ENCODE peak calls at places on chromosomes 11 and 22, in ten cellular contexts. One of them, this sample, is unnamed.

GRCh38 chr11:130431337-130431773 is 2.9 kb upstream of the ADAMTS8 start:
- DNase-seq in OCI-LY7: peak
- DNase-seq in fibroblast of lung: peak
- DNase-seq in A549: peak
- DNase-seq in HepG2: peak
- DNase-seq in trophoblast cell: peak
- DNase-seq in GM23338: peak
- DNase-seq in HCT116: peak
- DNase-seq in PC-9: peak
- DNase-seq in IMR-90: peak
- DNase-seq in this sample: no peak

GRCh38 chr22:24181996-24182560 is 791 bp downstream of the SUSD2 start:
- DNase-seq in OCI-LY7: no peak
- DNase-seq in fibroblast of lung: no peak
- DNase-seq in A549: no peak
- DNase-seq in HepG2: no peak
- DNase-seq in trophoblast cell: no peak
- DNase-seq in GM23338: no peak
- DNase-seq in HCT116: no peak
- DNase-seq in PC-9: no peak
- DNase-seq in IMR-90: no peak
- DNase-seq in this sample: no peak

GRCh38 chr11:31303644-31304043 is 65.9 kb downstream of the DCDC1 start:
- DNase-seq in OCI-LY7: no peak
- DNase-seq in fibroblast of lung: no peak
- DNase-seq in A549: no peak
- DNase-seq in HepG2: no peak
- DNase-seq in trophoblast cell: no peak
- DNase-seq in GM23338: no peak
- DNase-seq in HCT116: no peak
- DNase-seq in PC-9: no peak
- DNase-seq in IMR-90: no peak
- DNase-seq in this sample: no peak

GRCh38 chr11:59556883-59557205 is 45.5 kb downstream of the OR4D9 start:
- DNase-seq in OCI-LY7: no peak
- DNase-seq in fibroblast of lung: no peak
- DNase-seq in A549: no peak
- DNase-seq in HepG2: peak
- DNase-seq in trophoblast cell: no peak
- DNase-seq in GM23338: peak
- DNase-seq in HCT116: no peak
- DNase-seq in PC-9: peak
- DNase-seq in IMR-90: no peak
- DNase-seq in this sample: no peak

GRCh38 chr11:42857344-42857743 is 454.5 kb upstream of the API5 start:
- DNase-seq in OCI-LY7: no peak
- DNase-seq in fibroblast of lung: no peak
- DNase-seq in A549: no peak
- DNase-seq in HepG2: no peak
- DNase-seq in trophoblast cell: no peak
- DNase-seq in GM23338: no peak
- DNase-seq in HCT116: no peak
- DNase-seq in PC-9: no peak
- DNase-seq in IMR-90: no peak
- DNase-seq in this sample: no peak

GRCh38 chr22:48068323-48068722 is 1305.9 kb downstream of the TBC1D22A start:
- DNase-seq in OCI-LY7: no peak
- DNase-seq in fibroblast of lung: no peak
- DNase-seq in A549: no peak
- DNase-seq in HepG2: no peak
- DNase-seq in trophoblast cell: no peak
- DNase-seq in GM23338: no peak
- DNase-seq in HCT116: no peak
- DNase-seq in PC-9: no peak
- DNase-seq in IMR-90: no peak
- DNase-seq in this sample: no peak

GRCh38 chr22:20648306-20648903 is 125.5 kb upstream of the SERPIND1 start:
- DNase-seq in OCI-LY7: no peak
- DNase-seq in fibroblast of lung: no peak
- DNase-seq in A549: no peak
- DNase-seq in HepG2: no peak
- DNase-seq in trophoblast cell: no peak
- DNase-seq in GM23338: no peak
- DNase-seq in HCT116: no peak
- DNase-seq in PC-9: no peak
- DNase-seq in IMR-90: no peak
- DNase-seq in this sample: no peak

GRCh38 chr11:72102162-72102561 is 935 bp downstream of the LAMTOR1 start:
- DNase-seq in OCI-LY7: no peak
- DNase-seq in fibroblast of lung: no peak
- DNase-seq in A549: no peak
- DNase-seq in HepG2: no peak
- DNase-seq in trophoblast cell: no peak
- DNase-seq in GM23338: no peak
- DNase-seq in HCT116: no peak
- DNase-seq in PC-9: no peak
- DNase-seq in IMR-90: no peak
- DNase-seq in this sample: no peak

GRCh38 chr11:72293910-72294533 is 50.0 kb upstream of the PHOX2A start:
- DNase-seq in OCI-LY7: no peak
- DNase-seq in fibroblast of lung: no peak
- DNase-seq in A549: no peak
- DNase-seq in HepG2: no peak
- DNase-seq in trophoblast cell: no peak
- DNase-seq in GM23338: no peak
- DNase-seq in HCT116: no peak
- DNase-seq in PC-9: no peak
- DNase-seq in IMR-90: no peak
- DNase-seq in this sample: no peak

GRCh38 chr11:8624698-8625097 is 30.7 kb upstream of the STK33 start:
- DNase-seq in OCI-LY7: no peak
- DNase-seq in fibroblast of lung: no peak
- DNase-seq in A549: no peak
- DNase-seq in HepG2: no peak
- DNase-seq in trophoblast cell: no peak
- DNase-seq in GM23338: no peak
- DNase-seq in HCT116: no peak
- DNase-seq in PC-9: no peak
- DNase-seq in IMR-90: no peak
- DNase-seq in this sample: no peak

GRCh38 chr11:27723685-27724084 is 23.4 kb upstream of the BDNF start:
- DNase-seq in OCI-LY7: no peak
- DNase-seq in fibroblast of lung: no peak
- DNase-seq in A549: no peak
- DNase-seq in HepG2: no peak
- DNase-seq in trophoblast cell: no peak
- DNase-seq in GM23338: no peak
- DNase-seq in HCT116: no peak
- DNase-seq in PC-9: no peak
- DNase-seq in IMR-90: peak
- DNase-seq in this sample: no peak

GRCh38 chr11:77069336-77069968 is 2.7 kb downstream of the CAPN5 start:
- DNase-seq in OCI-LY7: no peak
- DNase-seq in fibroblast of lung: no peak
- DNase-seq in A549: no peak
- DNase-seq in HepG2: no peak
- DNase-seq in trophoblast cell: no peak
- DNase-seq in GM23338: no peak
- DNase-seq in HCT116: no peak
- DNase-seq in PC-9: no peak
- DNase-seq in IMR-90: no peak
- DNase-seq in this sample: no peak

GRCh38 chr11:2818021-2818420 is 67.6 kb downstream of the CDKN1C start:
- DNase-seq in OCI-LY7: no peak
- DNase-seq in fibroblast of lung: no peak
- DNase-seq in A549: no peak
- DNase-seq in HepG2: no peak
- DNase-seq in trophoblast cell: no peak
- DNase-seq in GM23338: no peak
- DNase-seq in HCT116: no peak
- DNase-seq in PC-9: no peak
- DNase-seq in IMR-90: no peak
- DNase-seq in this sample: no peak

GRCh38 chr11:45267660-45268340 is 18.3 kb downstream of the SYT13 start:
- DNase-seq in OCI-LY7: no peak
- DNase-seq in fibroblast of lung: no peak
- DNase-seq in A549: no peak
- DNase-seq in HepG2: peak
- DNase-seq in trophoblast cell: no peak
- DNase-seq in GM23338: no peak
- DNase-seq in HCT116: no peak
- DNase-seq in PC-9: no peak
- DNase-seq in IMR-90: no peak
- DNase-seq in this sample: no peak

GRCh38 chr11:123523539-123523938 is 93.5 kb downstream of the GRAMD1B start:
- DNase-seq in OCI-LY7: no peak
- DNase-seq in fibroblast of lung: no peak
- DNase-seq in A549: no peak
- DNase-seq in HepG2: no peak
- DNase-seq in trophoblast cell: no peak
- DNase-seq in GM23338: no peak
- DNase-seq in HCT116: no peak
- DNase-seq in PC-9: no peak
- DNase-seq in IMR-90: no peak
- DNase-seq in this sample: no peak

GRCh38 chr11:94401773-94402265 is 600 bp upstream of the GPR83 start:
- DNase-seq in OCI-LY7: no peak
- DNase-seq in fibroblast of lung: no peak
- DNase-seq in A549: no peak
- DNase-seq in HepG2: no peak
- DNase-seq in trophoblast cell: no peak
- DNase-seq in GM23338: peak
- DNase-seq in HCT116: no peak
- DNase-seq in PC-9: no peak
- DNase-seq in IMR-90: no peak
- DNase-seq in this sample: no peak
- H3K4me2 ChIP-seq in OCI-LY7: no peak
- H3K4me2 ChIP-seq in fibroblast of lung: peak
- H3K4me2 ChIP-seq in A549: peak
- H3K4me2 ChIP-seq in HepG2: peak
- H3K4me2 ChIP-seq in trophoblast cell: peak
- H3K4me2 ChIP-seq in GM23338: peak
- H3K4me2 ChIP-seq in HCT116: no peak
- H3K4me2 ChIP-seq in PC-9: no peak
- H3K4me2 ChIP-seq in IMR-90: peak
- H3K4me2 ChIP-seq in this sample: peak

DNA sequence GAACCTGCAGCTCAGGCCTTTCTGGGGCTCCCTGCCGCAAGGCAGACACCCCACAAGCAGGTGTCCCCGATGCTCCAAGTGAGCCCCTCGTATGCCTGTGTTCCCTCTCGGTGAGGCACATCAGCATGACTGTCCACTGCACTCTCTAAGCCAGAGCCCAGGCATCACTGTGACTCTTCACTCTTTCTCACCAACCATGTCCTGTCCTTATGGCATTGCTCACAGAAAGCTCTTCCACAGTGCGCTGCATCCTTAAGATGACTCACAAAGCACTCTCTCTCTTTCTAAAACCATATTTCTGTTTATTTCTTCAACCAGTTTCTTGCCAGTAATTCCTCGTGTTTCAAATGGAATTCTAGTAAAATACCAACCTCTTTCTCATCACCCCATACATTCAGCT is 18.1 kb downstream of the GAB4 start:
- DNase-seq in OCI-LY7: no peak
- DNase-seq in fibroblast of lung: no peak
- DNase-seq in A549: no peak
- DNase-seq in HepG2: no peak
- DNase-seq in trophoblast cell: no peak
- DNase-seq in GM23338: no peak
- DNase-seq in HCT116: no peak
- DNase-seq in PC-9: no peak
- DNase-seq in IMR-90: no peak
- DNase-seq in this sample: no peak
- H3K4me2 ChIP-seq in OCI-LY7: no peak
- H3K4me2 ChIP-seq in fibroblast of lung: no peak
- H3K4me2 ChIP-seq in A549: no peak
- H3K4me2 ChIP-seq in HepG2: no peak
- H3K4me2 ChIP-seq in trophoblast cell: no peak
- H3K4me2 ChIP-seq in GM23338: no peak
- H3K4me2 ChIP-seq in HCT116: no peak
- H3K4me2 ChIP-seq in PC-9: no peak
- H3K4me2 ChIP-seq in IMR-90: no peak
- H3K4me2 ChIP-seq in this sample: no peak

GRCh38 chr11:100240051-100240450 is 447.0 kb upstream of the ARHGAP42 start:
- DNase-seq in OCI-LY7: no peak
- DNase-seq in fibroblast of lung: no peak
- DNase-seq in A549: no peak
- DNase-seq in HepG2: no peak
- DNase-seq in trophoblast cell: no peak
- DNase-seq in GM23338: no peak
- DNase-seq in HCT116: no peak
- DNase-seq in PC-9: no peak
- DNase-seq in IMR-90: no peak
- DNase-seq in this sample: no peak
- H3K4me2 ChIP-seq in OCI-LY7: no peak
- H3K4me2 ChIP-seq in fibroblast of lung: no peak
- H3K4me2 ChIP-seq in A549: no peak
- H3K4me2 ChIP-seq in HepG2: no peak
- H3K4me2 ChIP-seq in trophoblast cell: no peak
- H3K4me2 ChIP-seq in GM23338: no peak
- H3K4me2 ChIP-seq in HCT116: no peak
- H3K4me2 ChIP-seq in PC-9: no peak
- H3K4me2 ChIP-seq in IMR-90: no peak
- H3K4me2 ChIP-seq in this sample: no peak

GRCh38 chr22:23143119-23143518 is 1.3 kb upstream of the RSPH14 start:
- DNase-seq in OCI-LY7: no peak
- DNase-seq in fibroblast of lung: no peak
- DNase-seq in A549: no peak
- DNase-seq in HepG2: no peak
- DNase-seq in trophoblast cell: no peak
- DNase-seq in GM23338: no peak
- DNase-seq in HCT116: no peak
- DNase-seq in PC-9: no peak
- DNase-seq in IMR-90: no peak
- DNase-seq in this sample: no peak

GRCh38 chr22:23138584-23139469 is 3.0 kb downstream of the RSPH14 start:
- DNase-seq in OCI-LY7: no peak
- DNase-seq in fibroblast of lung: no peak
- DNase-seq in A549: no peak
- DNase-seq in HepG2: no peak
- DNase-seq in trophoblast cell: no peak
- DNase-seq in GM23338: no peak
- DNase-seq in HCT116: no peak
- DNase-seq in PC-9: no peak
- DNase-seq in IMR-90: no peak
- DNase-seq in this sample: peak

GRCh38 chr22:23142546-23143105 is 836 bp upstream of the RSPH14 start:
- DNase-seq in OCI-LY7: no peak
- DNase-seq in fibroblast of lung: no peak
- DNase-seq in A549: no peak
- DNase-seq in HepG2: no peak
- DNase-seq in trophoblast cell: no peak
- DNase-seq in GM23338: no peak
- DNase-seq in HCT116: no peak
- DNase-seq in PC-9: no peak
- DNase-seq in IMR-90: no peak
- DNase-seq in this sample: no peak

GRCh38 chr22:23137905-23138520 is 3.8 kb downstream of the RSPH14 start:
- DNase-seq in OCI-LY7: peak
- DNase-seq in fibroblast of lung: no peak
- DNase-seq in A549: no peak
- DNase-seq in HepG2: no peak
- DNase-seq in trophoblast cell: no peak
- DNase-seq in GM23338: no peak
- DNase-seq in HCT116: no peak
- DNase-seq in PC-9: no peak
- DNase-seq in IMR-90: no peak
- DNase-seq in this sample: peak

GRCh38 chr22:23140385-23140784 is 1.4 kb downstream of the RSPH14 start:
- DNase-seq in OCI-LY7: no peak
- DNase-seq in fibroblast of lung: no peak
- DNase-seq in A549: no peak
- DNase-seq in HepG2: no peak
- DNase-seq in trophoblast cell: no peak
- DNase-seq in GM23338: no peak
- DNase-seq in HCT116: no peak
- DNase-seq in PC-9: no peak
- DNase-seq in IMR-90: no peak
- DNase-seq in this sample: no peak
- H3K4me2 ChIP-seq in OCI-LY7: peak
- H3K4me2 ChIP-seq in fibroblast of lung: no peak
- H3K4me2 ChIP-seq in A549: no peak
- H3K4me2 ChIP-seq in HepG2: no peak
- H3K4me2 ChIP-seq in trophoblast cell: no peak
- H3K4me2 ChIP-seq in GM23338: no peak
- H3K4me2 ChIP-seq in HCT116: no peak
- H3K4me2 ChIP-seq in PC-9: no peak
- H3K4me2 ChIP-seq in IMR-90: no peak
- H3K4me2 ChIP-seq in this sample: no peak

This sample was measured in mammary epithelial cell.